ENCODE peak calls at places on chromosomes 6 and 20, in six cellular contexts. B is Caki2; L is mammary epithelial cell; C is AG08396; V is stimulated activated CD8-positive, alpha-beta memory T cell treated with anti-CD3 and anti-CD28 coated beads, Interleukin-15, amount 100 ng/mL, for 24 hours; Z is NCI-H1436. D is an unnamed sample.

GRCh38 chr6:118580585-118581419 is 32.7 kb downstream of the PLN start:
- DNase-seq in B (no peak), L (peak), C (peak), V (no peak), Z (no peak), D (peak)

GRCh38 chr20:2421247-2421646 is 40.5 kb downstream of the TGM6 start:
- DNase-seq in B (no peak), L (no peak), C (no peak), V (no peak), Z (no peak), D (no peak)

GRCh38 chr20:46400828-46401477 is 5.5 kb downstream of the ELMO2 start:
- DNase-seq in B (no peak), L (no peak), C (peak), V (no peak), Z (no peak), D (peak)

GRCh38 chr20:45359406-45360148 is 3.4 kb upstream of the SYS1 start:
- DNase-seq in B (peak), L (peak), C (no peak), V (no peak), Z (no peak), D (no peak)

GRCh38 chr6:32947552-32948465 is 5.1 kb downstream of the HLA-DMA start:
- DNase-seq in B (peak), L (peak), C (no peak), V (no peak), Z (peak), D (no peak)

GRCh38 chr6:157751547-157752200 is 71.4 kb upstream of the SNX9 start:
- DNase-seq in B (no peak), L (no peak), C (no peak), V (no peak), Z (no peak), D (no peak)

GRCh38 chr20:40948352-40949267 is 80.0 kb upstream of the TOP1 start:
- DNase-seq in B (no peak), L (peak), C (no peak), V (no peak), Z (no peak), D (no peak)

GRCh38 chr20:61443541-61444126 is 191.6 kb downstream of the CDH4 start:
- DNase-seq in B (peak), L (no peak), C (no peak), V (no peak), Z (no peak), D (no peak)

GRCh38 chr6:73746776-73747175 is 50.8 kb downstream of the CD109 start:
- DNase-seq in B (no peak), L (no peak), C (peak), V (no peak), Z (no peak), D (no peak)

GRCh38 chr6:161917645-161918044 is 643.8 kb upstream of the AGPAT4 start:
- DNase-seq in B (peak), L (no peak), C (no peak), V (no peak), Z (peak), D (no peak)

GRCh38 chr20:63857751-63858392 is 3.4 kb upstream of the ABHD16B start:
- DNase-seq in B (no peak), L (no peak), C (no peak), V (no peak), Z (no peak), D (no peak)

GRCh38 chr6:11242709-11243108 is 10.2 kb upstream of the NEDD9 start:
- DNase-seq in B (no peak), L (no peak), C (no peak), V (no peak), Z (no peak), D (peak)

GRCh38 chr6:94049001-94049400 is 629.6 kb upstream of the EPHA7 start:
- DNase-seq in B (no peak), L (no peak), C (no peak), V (no peak), Z (no peak), D (no peak)

GRCh38 chr6:118061666-118062065 is 154.6 kb downstream of the SLC35F1 start:
- DNase-seq in B (no peak), L (no peak), C (no peak), V (no peak), Z (no peak), D (no peak)

GRCh38 chr6:42714098-42714761 is 8.2 kb downstream of the PRPH2 start:
- DNase-seq in B (no peak), L (peak), C (no peak), V (no peak), Z (no peak), D (no peak)

GRCh38 chr6:88870728-88871330 is 92.6 kb downstream of the RNGTT start:
- DNase-seq in B (peak), L (peak), C (peak), V (no peak), Z (peak), D (no peak)

GRCh38 chr20:7980332-7981046 is 39.1 kb downstream of the TMX4 start:
- DNase-seq in B (peak), L (peak), C (peak), V (no peak), Z (peak), D (peak)

GRCh38 chr6:106757722-106758467 is 128.5 kb downstream of the QRSL1 start:
- DNase-seq in B (no peak), L (no peak), C (no peak), V (no peak), Z (no peak), D (no peak)

GRCh38 chr20:61490721-61491120 is 238.7 kb downstream of the CDH4 start:
- DNase-seq in B (no peak), L (no peak), C (no peak), V (no peak), Z (no peak), D (no peak)

GRCh38 chr6:159898519-159898918 is 7.7 kb downstream of the MAS1 start:
- DNase-seq in B (no peak), L (no peak), C (no peak), V (no peak), Z (no peak), D (no peak)

GRCh38 chr6:40802481-40802880 is 215.3 kb upstream of the LRFN2 start:
- DNase-seq in B (no peak), L (no peak), C (no peak), V (no peak), Z (no peak), D (no peak)

GRCh38 chr6:10404799-10405524 is 9.9 kb downstream of the TFAP2A start:
- DNase-seq in B (no peak), L (no peak), C (no peak), V (no peak), Z (no peak), D (no peak)

GRCh38 chr6:34273242-34273805 is 24.5 kb upstream of the SMIM29 start:
- DNase-seq in B (no peak), L (no peak), C (peak), V (no peak), Z (no peak), D (peak)

GRCh38 chr20:62732356-62732755 is 23.7 kb downstream of the NTSR1 start:
- DNase-seq in B (no peak), L (no peak), C (no peak), V (no peak), Z (no peak), D (no peak)

GRCh38 chr6:44742201-44742600 is 354.7 kb downstream of the CDC5L start:
- DNase-seq in B (no peak), L (no peak), C (peak), V (no peak), Z (no peak), D (no peak)

GRCh38 chr20:35837577-35838195 is 65.9 kb downstream of the PHF20 start:
- DNase-seq in B (no peak), L (no peak), C (no peak), V (no peak), Z (no peak), D (no peak)

GRCh38 chr6:105162377-105162776 is 17.4 kb downstream of the POPDC3 start:
- DNase-seq in B (no peak), L (no peak), C (no peak), V (no peak), Z (no peak), D (no peak)

GRCh38 chr20:54466112-54466511 is 9.3 kb upstream of the DOK5 start:
- DNase-seq in B (no peak), L (no peak), C (no peak), V (no peak), Z (no peak), D (no peak)

GRCh38 chr6:153088796-153089195 is 42.3 kb downstream of the RGS17 start:
- DNase-seq in B (no peak), L (no peak), C (no peak), V (no peak), Z (no peak), D (no peak)

GRCh38 chr6:26420607-26421235 is 18.6 kb downstream of the BTN3A1 start:
- DNase-seq in B (peak), L (peak), C (no peak), V (no peak), Z (no peak), D (no peak)

D was measured in AG09309.